ENCODE peak calls at places on chromosomes 4 and X, in six cellular contexts. O is cardiac fibroblast, J is endothelial cell, K is Peyer's patch, T is cardiac muscle cell, G is GM20000. B is an unnamed sample.
A peak's percentile ranks its signal among the peaks of the same experiment; 100 is the strongest.

GRCh38 chr4:174460684-174461083 is 61.6 kb downstream of the HPGD start:
- DNase-seq in O (peak; percentile 4), J (no peak), K (no peak), T (peak; percentile 38), G (no peak), B (no peak)

GRCh38 chrX:37783284-37783683 is 3.4 kb downstream of the CYBB start:
- DNase-seq in O (no peak), J (no peak), K (no peak), T (no peak), G (no peak), B (no peak)

GRCh38 chrX:50204364-50204899 is at the start of gene CCNB3:
- DNase-seq in O (peak; percentile 79), J (peak; percentile 46), K (peak; percentile 87), T (peak; percentile 85), G (peak; percentile 59), B (peak; percentile 58)

GRCh38 chr4:98469776-98470175 is 188.6 kb downstream of the TSPAN5 start:
- DNase-seq in O (no peak), J (no peak), K (no peak), T (no peak), G (no peak), B (no peak)

GRCh38 chr4:105113800-105114199 is 32.9 kb upstream of the TET2 start:
- DNase-seq in O (no peak), J (no peak), K (no peak), T (peak; percentile 49), G (no peak), B (no peak)

GRCh38 chr4:106584590-106584989 is 216.0 kb upstream of the GIMD1 start:
- DNase-seq in O (peak; percentile 46), J (no peak), K (no peak), T (peak; percentile 12), G (no peak), B (no peak)

GRCh38 chr4:121728798-121729226 is 32.0 kb upstream of the ANXA5 start:
- DNase-seq in O (peak; percentile 84), J (no peak), K (no peak), T (peak; percentile 57), G (no peak), B (no peak)

GRCh38 chrX:109635151-109635550 is 10.2 kb upstream of the KCNE5 start:
- DNase-seq in O (peak; percentile 33), J (no peak), K (no peak), T (peak; percentile 36), G (peak; percentile 15), B (no peak)

GRCh38 chr4:27886075-27886474 is 1025.4 kb downstream of the STIM2 start:
- DNase-seq in O (peak; percentile 27), J (no peak), K (no peak), T (peak; percentile 2), G (no peak), B (no peak)

GRCh38 chr4:113145519-113146291 is 96.3 kb downstream of the ANK2 start:
- DNase-seq in O (no peak), J (peak; percentile 9), K (no peak), T (no peak), G (no peak), B (no peak)

GRCh38 chr4:26215725-26216124 is 105.1 kb upstream of the RBPJ start:
- DNase-seq in O (no peak), J (no peak), K (no peak), T (no peak), G (no peak), B (no peak)

GRCh38 chr4:99755223-99755944 is 61.2 kb upstream of the DAPP1 start:
- DNase-seq in O (peak; percentile 29), J (no peak), K (no peak), T (peak; percentile 4), G (no peak), B (no peak)

GRCh38 chr4:91764085-91764484 is 539.7 kb upstream of the GRID2 start:
- DNase-seq in O (no peak), J (no peak), K (no peak), T (no peak), G (no peak), B (no peak)

GRCh38 chr4:43316813-43317212 is 424.3 kb downstream of the GRXCR1 start:
- DNase-seq in O (peak; percentile 8), J (no peak), K (no peak), T (no peak), G (no peak), B (no peak)

GRCh38 chr4:8475751-8476575 is 35.4 kb downstream of the TRMT44 start:
- DNase-seq in O (no peak), J (no peak), K (no peak), T (no peak), G (no peak), B (no peak)

GRCh38 chrX:47644557-47645091 is 5.7 kb downstream of the ELK1 start:
- DNase-seq in O (peak; percentile 63), J (no peak), K (no peak), T (peak; percentile 54), G (no peak), B (no peak)

GRCh38 chrX:34638116-34638515 is 19.0 kb downstream of the TMEM47 start:
- DNase-seq in O (peak; percentile 70), J (peak; percentile 19), K (no peak), T (peak; percentile 62), G (no peak), B (no peak)

GRCh38 chrX:23246001-23246400 is 88.6 kb upstream of the PTCHD1 start:
- DNase-seq in O (peak; percentile 0), J (no peak), K (no peak), T (no peak), G (no peak), B (no peak)

GRCh38 chr4:1378559-1379231 is 27.5 kb downstream of the NKX1-1 start:
- DNase-seq in O (no peak), J (no peak), K (no peak), T (no peak), G (no peak), B (no peak)

GRCh38 chrX:78314561-78314960 is 12.8 kb downstream of the CYSLTR1 start:
- DNase-seq in O (no peak), J (no peak), K (no peak), T (no peak), G (no peak), B (no peak)

GRCh38 chrX:43349363-43349762 is 306.7 kb upstream of the MAOA start:
- DNase-seq in O (peak; percentile 35), J (peak; percentile 24), K (peak; percentile 69), T (peak; percentile 28), G (peak; percentile 6), B (no peak)

GRCh38 chrX:72381439-72382198 is 75.9 kb upstream of the CITED1 start:
- DNase-seq in O (no peak), J (no peak), K (no peak), T (peak; percentile 29), G (no peak), B (no peak)

GRCh38 chrX:105526431-105526830 is 295.9 kb upstream of the NRK start:
- DNase-seq in O (no peak), J (no peak), K (no peak), T (no peak), G (no peak), B (no peak)

GRCh38 chrX:153687121-153688039 is at the start of gene SLC6A8:
- DNase-seq in O (peak; percentile 54), J (peak; percentile 60), K (peak; percentile 77), T (peak; percentile 71), G (peak; percentile 72), B (no peak)

DNA sequence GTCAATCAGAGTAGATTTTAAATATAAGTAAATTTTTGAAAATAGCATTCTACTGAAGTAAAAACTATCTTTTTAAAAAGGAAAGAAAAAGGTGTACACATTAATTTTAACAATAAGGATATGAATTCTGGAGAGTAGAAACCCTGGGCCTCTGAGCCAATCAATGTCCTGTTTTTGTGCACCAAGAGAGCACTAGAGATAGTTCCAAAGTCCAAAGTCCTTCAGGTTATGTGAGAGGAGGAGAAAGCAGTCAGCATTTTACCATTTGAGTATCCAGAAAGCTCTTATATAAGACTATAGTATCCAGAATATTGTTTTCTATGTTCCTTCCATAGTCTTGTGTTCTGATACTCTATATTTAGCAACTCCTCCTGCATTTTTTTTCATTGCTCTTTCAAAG is 3.3 kb upstream of the TCEAL8 start:
- DNase-seq in O (no peak), J (no peak), K (no peak), T (no peak), G (no peak), B (no peak)
- TF ChIP-seq CTCF in O (no peak), J (no peak), K (no peak), T (no peak), G (no peak), B (no peak)

DNA sequence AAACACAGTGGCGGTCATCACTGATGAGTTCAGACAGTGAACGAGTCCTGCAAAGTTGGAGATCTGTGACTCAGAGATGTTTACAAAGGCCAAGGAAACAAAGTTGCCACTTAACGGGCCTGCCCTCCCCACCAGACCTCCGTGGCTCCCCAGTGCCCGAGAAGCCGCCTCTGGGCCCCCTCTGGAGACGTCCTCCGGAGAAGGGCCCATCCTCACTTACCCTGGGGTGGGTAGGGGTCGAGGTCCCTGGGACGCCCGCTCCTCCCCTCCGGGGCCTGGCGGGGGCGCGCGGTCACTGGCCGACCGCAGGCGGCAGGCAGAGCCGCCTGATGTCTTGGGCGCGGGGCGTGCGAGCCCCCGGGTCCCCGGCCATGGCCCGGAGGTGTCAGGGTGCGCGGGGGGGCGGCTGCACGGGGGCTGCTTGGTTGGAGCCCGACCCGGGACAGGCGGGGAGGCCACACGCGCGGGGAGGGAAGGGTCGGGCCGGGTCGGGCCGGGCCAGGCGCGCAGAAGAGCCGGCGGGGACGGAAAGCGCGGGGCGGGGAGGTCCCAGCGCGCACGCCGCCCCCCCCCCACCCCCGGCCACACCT is 590 bp downstream of the DHRSX start:
- DNase-seq in O (peak; percentile 79), J (peak; percentile 57), K (peak; percentile 65), T (peak; percentile 50), G (peak; percentile 72), B (peak; percentile 44)
- TF ChIP-seq CTCF in O (no peak), J (no peak), K (no peak), T (peak; percentile 24), G (peak; percentile 9), B (no peak)

GRCh38 chr4:4675636-4676035 is 133.8 kb upstream of the STX18 start:
- DNase-seq in O (no peak), J (no peak), K (no peak), T (no peak), G (no peak), B (no peak)

GRCh38 chr4:4677825-4678522 is 136.1 kb upstream of the STX18 start:
- DNase-seq in O (peak; percentile 42), J (peak; percentile 61), K (no peak), T (peak; percentile 84), G (no peak), B (no peak)

GRCh38 chr4:4681651-4682050 is 139.8 kb upstream of the STX18 start:
- DNase-seq in O (no peak), J (no peak), K (no peak), T (no peak), G (no peak), B (no peak)

GRCh38 chr4:4680758-4681157 is 138.9 kb upstream of the STX18 start:
- DNase-seq in O (no peak), J (no peak), K (no peak), T (no peak), G (no peak), B (no peak)

GRCh38 chr4:4680243-4680642 is 138.4 kb upstream of the STX18 start:
- DNase-seq in O (no peak), J (no peak), K (no peak), T (no peak), G (no peak), B (no peak)
- TF ChIP-seq CTCF in O (no peak), J (no peak), K (no peak), T (no peak), G (no peak), B (no peak)

DNA sequence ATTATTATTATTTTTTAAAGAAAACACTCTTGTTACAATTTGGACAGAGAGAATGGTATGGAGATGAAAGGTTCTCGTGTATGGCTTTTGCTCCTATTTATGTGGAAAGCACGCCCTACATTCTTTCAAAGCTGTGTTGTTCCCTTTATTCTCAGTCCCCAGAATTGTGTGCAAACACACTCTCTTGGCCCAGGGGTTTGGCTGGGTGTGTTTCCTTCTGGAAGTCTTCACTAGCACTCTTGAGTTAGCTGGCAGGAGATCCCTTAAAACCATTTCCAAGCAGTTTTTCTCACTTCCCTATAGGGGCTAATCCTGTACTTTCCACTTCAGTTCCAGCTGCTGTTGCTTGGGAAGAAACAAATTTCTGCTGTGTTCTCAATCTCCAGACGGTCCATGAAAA is 35.1 kb downstream of the FHL1 start:
- DNase-seq in O (no peak), J (no peak), K (no peak), T (no peak), G (no peak), B (no peak)
- TF ChIP-seq CTCF in O (no peak), J (no peak), K (no peak), T (no peak), G (no peak), B (no peak)